ENCODE peak calls at places on chromosomes 5 and 9, in four cellular contexts. One of them, this sample, is unnamed. For H3K27me3, the result is how much of the 10 kb centered on the place peaks cover.

GRCh38 chr5:79130781-79131180 is 19.2 kb downstream of the BHMT start:
- DNase-seq in Peyer's patch: no peak
- DNase-seq in ovary: no peak
- DNase-seq in sigmoid colon: no peak
- DNase-seq in this sample: no peak

GRCh38 chr9:98341157-98342102 is 86.0 kb upstream of the TBC1D2 start:
- DNase-seq in Peyer's patch: no peak
- DNase-seq in ovary: no peak
- DNase-seq in sigmoid colon: no peak
- DNase-seq in this sample: no peak

GRCh38 chr9:109012876-109013677 is at the start of gene CTNNAL1:
- DNase-seq in Peyer's patch: peak
- DNase-seq in ovary: peak
- DNase-seq in sigmoid colon: peak
- DNase-seq in this sample: peak

GRCh38 chr9:133606722-133607053 is 2.5 kb downstream of the FAM163B start:
- DNase-seq in Peyer's patch: no peak
- DNase-seq in ovary: no peak
- DNase-seq in sigmoid colon: no peak
- DNase-seq in this sample: no peak

GRCh38 chr9:98634680-98635079 is 74.1 kb downstream of the GABBR2 start:
- DNase-seq in Peyer's patch: no peak
- DNase-seq in ovary: no peak
- DNase-seq in sigmoid colon: no peak
- DNase-seq in this sample: no peak

GRCh38 chr5:321233-321725 is at the start of gene AHRR:
- DNase-seq in Peyer's patch: no peak
- DNase-seq in ovary: no peak
- DNase-seq in sigmoid colon: no peak
- DNase-seq in this sample: peak

GRCh38 chr5:57817001-57817453 is 334.4 kb upstream of the ACTBL2 start:
- DNase-seq in Peyer's patch: no peak
- DNase-seq in ovary: no peak
- DNase-seq in sigmoid colon: no peak
- DNase-seq in this sample: no peak

GRCh38 chr5:94463739-94464138 is 154.7 kb downstream of the KIAA0825 start:
- DNase-seq in Peyer's patch: no peak
- DNase-seq in ovary: no peak
- DNase-seq in sigmoid colon: no peak
- DNase-seq in this sample: no peak

GRCh38 chr5:73480500-73480899 is 17.7 kb upstream of the BTF3 start:
- DNase-seq in Peyer's patch: no peak
- DNase-seq in ovary: no peak
- DNase-seq in sigmoid colon: no peak
- DNase-seq in this sample: no peak

GRCh38 chr5:174189638-174190037 is 144.1 kb downstream of the NSG2 start:
- DNase-seq in Peyer's patch: no peak
- DNase-seq in ovary: no peak
- DNase-seq in sigmoid colon: no peak
- DNase-seq in this sample: no peak

GRCh38 chr9:73089304-73089985 is 62.2 kb upstream of the ANXA1 start:
- DNase-seq in Peyer's patch: no peak
- DNase-seq in ovary: no peak
- DNase-seq in sigmoid colon: no peak
- DNase-seq in this sample: no peak

GRCh38 chr5:166962470-166962869 is 1329.0 kb upstream of the WWC1 start:
- DNase-seq in Peyer's patch: no peak
- DNase-seq in ovary: no peak
- DNase-seq in sigmoid colon: no peak
- DNase-seq in this sample: no peak

GRCh38 chr5:158648631-158649030 is 451.1 kb downstream of the EBF1 start:
- DNase-seq in Peyer's patch: no peak
- DNase-seq in ovary: no peak
- DNase-seq in sigmoid colon: no peak
- DNase-seq in this sample: no peak

GRCh38 chr9:69805962-69806633 is 14.5 kb upstream of the CFAP95 start:
- DNase-seq in Peyer's patch: no peak
- DNase-seq in ovary: no peak
- DNase-seq in sigmoid colon: peak
- DNase-seq in this sample: peak

GRCh38 chr5:90983148-90983547 is 400.0 kb downstream of the ARRDC3 start:
- DNase-seq in Peyer's patch: no peak
- DNase-seq in ovary: no peak
- DNase-seq in sigmoid colon: no peak
- DNase-seq in this sample: no peak

GRCh38 chr5:69105996-69106906 is 12.4 kb downstream of the SLC30A5 start:
- DNase-seq in Peyer's patch: no peak
- DNase-seq in ovary: no peak
- DNase-seq in sigmoid colon: no peak
- DNase-seq in this sample: no peak

GRCh38 chr5:157559301-157559700 is 16.3 kb downstream of the ADAM19 start:
- DNase-seq in Peyer's patch: no peak
- DNase-seq in ovary: no peak
- DNase-seq in sigmoid colon: no peak
- DNase-seq in this sample: no peak

GRCh38 chr9:126057461-126057860 is 269.2 kb upstream of the MVB12B start:
- DNase-seq in Peyer's patch: no peak
- DNase-seq in ovary: no peak
- DNase-seq in sigmoid colon: peak
- DNase-seq in this sample: no peak
- H3K27me3 ChIP-seq in Peyer's patch: under half
- H3K27me3 ChIP-seq in ovary: under half
- H3K27me3 ChIP-seq in sigmoid colon: under half
- H3K27me3 ChIP-seq in this sample: under half

DNA sequence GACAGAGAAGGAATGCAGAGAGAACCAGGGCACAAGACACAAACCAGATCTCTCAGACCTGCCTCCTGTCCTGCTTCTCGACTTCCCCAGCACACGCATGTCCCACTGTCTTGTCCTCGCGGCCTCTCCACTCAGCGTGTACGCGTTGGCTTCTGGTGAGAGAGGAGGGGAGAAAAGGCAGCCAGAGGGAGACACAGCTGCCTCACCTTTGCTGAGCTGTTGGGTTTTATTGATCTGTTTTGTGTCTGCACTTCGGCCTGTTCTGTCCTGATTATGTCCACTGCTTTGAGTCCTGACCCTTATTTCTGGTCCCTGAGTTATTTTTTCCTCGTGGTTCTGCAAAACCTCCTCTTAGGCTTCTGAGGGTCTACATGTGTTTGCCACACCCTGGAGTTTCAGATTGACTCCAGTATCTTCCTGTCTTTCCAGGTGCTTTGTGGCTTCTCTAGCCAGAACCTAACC is 87.5 kb upstream of the AGXT2 start:
- DNase-seq in Peyer's patch: no peak
- DNase-seq in ovary: no peak
- DNase-seq in sigmoid colon: no peak
- DNase-seq in this sample: no peak
- H3K4me3 ChIP-seq in Peyer's patch: no peak
- H3K4me3 ChIP-seq in ovary: no peak
- H3K4me3 ChIP-seq in sigmoid colon: no peak
- H3K4me3 ChIP-seq in this sample: no peak

GRCh38 chr5:10856646-10857332 is 95.8 kb upstream of the DAP start:
- DNase-seq in Peyer's patch: no peak
- DNase-seq in ovary: peak
- DNase-seq in sigmoid colon: no peak
- DNase-seq in this sample: peak
- TF ChIP-seq CTCF in Peyer's patch: peak
- TF ChIP-seq CTCF in ovary: peak
- TF ChIP-seq CTCF in sigmoid colon: peak
- TF ChIP-seq CTCF in this sample: peak

GRCh38 chr5:112581811-112582320 is 155.8 kb upstream of the APC start:
- DNase-seq in Peyer's patch: no peak
- DNase-seq in ovary: no peak
- DNase-seq in sigmoid colon: no peak
- DNase-seq in this sample: no peak

GRCh38 chr5:112576298-112576925 is 157.3 kb upstream of the EPB41L4A start:
- DNase-seq in Peyer's patch: no peak
- DNase-seq in ovary: no peak
- DNase-seq in sigmoid colon: no peak
- DNase-seq in this sample: no peak

GRCh38 chr5:112583166-112583565 is 154.5 kb upstream of the APC start:
- DNase-seq in Peyer's patch: no peak
- DNase-seq in ovary: no peak
- DNase-seq in sigmoid colon: no peak
- DNase-seq in this sample: no peak

GRCh38 chr5:112584781-112585180 is 152.9 kb upstream of the APC start:
- DNase-seq in Peyer's patch: no peak
- DNase-seq in ovary: no peak
- DNase-seq in sigmoid colon: no peak
- DNase-seq in this sample: no peak

GRCh38 chr5:112579771-112580170 is 157.9 kb upstream of the APC start:
- DNase-seq in Peyer's patch: no peak
- DNase-seq in ovary: no peak
- DNase-seq in sigmoid colon: no peak
- DNase-seq in this sample: no peak
- H3K27me3 ChIP-seq in Peyer's patch: under half
- H3K27me3 ChIP-seq in ovary: under half
- H3K27me3 ChIP-seq in sigmoid colon: under half
- H3K27me3 ChIP-seq in this sample: under half